ENCODE peak calls at places on chromosomes 16 and 17, in five cellular contexts. E, J, Y, M and X are unnamed samples.

GRCh38 chr17:50631195-50631907 is 3.3 kb upstream of the ABCC3 start:
- DNase-seq in E (no peak), J (peak; percentile 44), Y (no peak), M (no peak), X (no peak)

GRCh38 chr17:59837362-59838195 is 55.2 kb downstream of the TUBD1 start:
- DNase-seq in E (peak; percentile 97), J (no peak), Y (peak; percentile 72), M (peak; percentile 100), X (peak; percentile 88)

GRCh38 chr17:40615295-40615988 is 32.2 kb downstream of the SMARCE1 start:
- DNase-seq in E (peak; percentile 93), J (peak; percentile 41), Y (peak; percentile 52), M (peak; percentile 76), X (peak; percentile 38)

GRCh38 chr17:36149296-36149820 is 27.1 kb downstream of the TBC1D3B start:
- DNase-seq in E (no peak), J (no peak), Y (no peak), M (no peak), X (peak; percentile 68)

GRCh38 chr17:82909322-82909904 is 69.6 kb upstream of the ZNF750 start:
- DNase-seq in E (no peak), J (no peak), Y (no peak), M (no peak), X (no peak)

GRCh38 chr17:9661027-9661426 is 15.7 kb downstream of the USP43 start:
- DNase-seq in E (no peak), J (no peak), Y (no peak), M (no peak), X (no peak)

GRCh38 chr17:45018514-45019176 is 32.8 kb downstream of the DCAKD start:
- DNase-seq in E (no peak), J (peak; percentile 65), Y (peak; percentile 72), M (no peak), X (no peak)

GRCh38 chr16:12321363-12321762 is 344.8 kb downstream of the SNX29 start:
- DNase-seq in E (no peak), J (no peak), Y (no peak), M (peak; percentile 66), X (no peak)

GRCh38 chr16:73846292-73846849 is 450.2 kb upstream of the PSMD7 start:
- DNase-seq in E (no peak), J (peak; percentile 14), Y (no peak), M (no peak), X (no peak)

GRCh38 chr16:89859809-89860075 is 13.7 kb upstream of the TCF25 start:
- DNase-seq in E (no peak), J (no peak), Y (no peak), M (no peak), X (no peak)

GRCh38 chr16:50395763-50396710 is 27.2 kb upstream of the BRD7 start:
- DNase-seq in E (no peak), J (no peak), Y (no peak), M (no peak), X (no peak)

GRCh38 chr16:68229431-68230175 is 6.3 kb downstream of the ESRP2 start:
- DNase-seq in E (no peak), J (peak; percentile 69), Y (peak; percentile 61), M (peak; percentile 64), X (no peak)

GRCh38 chr17:45361976-45362375 is 45.2 kb upstream of the MAP3K14 start:
- DNase-seq in E (no peak), J (peak; percentile 6), Y (no peak), M (no peak), X (no peak)

GRCh38 chr17:44307387-44308186 is 814 bp upstream of the RUNDC3A start:
- DNase-seq in E (no peak), J (peak; percentile 89), Y (no peak), M (no peak), X (no peak)

GRCh38 chr17:13030459-13031305 is 12.9 kb upstream of the ELAC2 start:
- DNase-seq in E (no peak), J (peak; percentile 48), Y (peak; percentile 59), M (peak; percentile 30), X (no peak)

GRCh38 chr17:83199500-83200201 is 120.2 kb downstream of the METRNL start:
- DNase-seq in E (no peak), J (no peak), Y (no peak), M (no peak), X (peak; percentile 82)

GRCh38 chr17:12422632-12423031 is 243.1 kb upstream of the MYOCD start:
- DNase-seq in E (no peak), J (no peak), Y (no peak), M (no peak), X (no peak)

GRCh38 chr16:3187798-3188674 is at the start of gene OR1F1:
- DNase-seq in E (no peak), J (peak; percentile 78), Y (peak; percentile 36), M (peak; percentile 71), X (no peak)

GRCh38 chr17:82052638-82053059 is 951 bp downstream of the GPS1 start:
- DNase-seq in E (no peak), J (no peak), Y (no peak), M (no peak), X (no peak)

GRCh38 chr16:82835487-82836160 is 208.9 kb downstream of the CDH13 start:
- DNase-seq in E (no peak), J (no peak), Y (no peak), M (no peak), X (no peak)

GRCh38 chr16:17273142-17273561 is 197.6 kb downstream of the XYLT1 start:
- DNase-seq in E (no peak), J (no peak), Y (no peak), M (peak; percentile 35), X (peak; percentile 66)

GRCh38 chr17:44335515-44336356 is 9.4 kb upstream of the GRN start:
- DNase-seq in E (no peak), J (no peak), Y (no peak), M (no peak), X (no peak)

GRCh38 chr17:48002208-48002919 is 31.5 kb downstream of the CDK5RAP3 start:
- DNase-seq in E (peak; percentile 75), J (no peak), Y (peak; percentile 43), M (peak; percentile 50), X (peak; percentile 67)

GRCh38 chr17:40664582-40665333 is at the start of gene KRT222:
- DNase-seq in E (no peak), J (no peak), Y (no peak), M (no peak), X (no peak)

GRCh38 chr17:39664581-39665561 is at the start of gene TCAP:
- DNase-seq in E (no peak), J (no peak), Y (no peak), M (no peak), X (no peak)

GRCh38 chr16:53052519-53053501 is at the start of gene CHD9NB:
- DNase-seq in E (no peak), J (peak; percentile 26), Y (no peak), M (peak; percentile 89), X (peak; percentile 60)

GRCh38 chr17:75610103-75610984 is 22.7 kb downstream of the MYO15B start:
- DNase-seq in E (no peak), J (no peak), Y (no peak), M (peak; percentile 56), X (no peak)

GRCh38 chr17:1878419-1879121 is 48.8 kb downstream of the RPA1 start:
- DNase-seq in E (no peak), J (no peak), Y (no peak), M (no peak), X (no peak)

GRCh38 chr16:24700549-24701392 is 28.7 kb upstream of the TNRC6A start:
- DNase-seq in E (no peak), J (peak; percentile 28), Y (no peak), M (peak; percentile 60), X (no peak)

GRCh38 chr17:79000396-79001189 is 9.0 kb downstream of the CANT1 start:
- DNase-seq in E (no peak), J (peak; percentile 37), Y (no peak), M (no peak), X (no peak)

GRCh38 chr17:63452979-63453551 is 7.0 kb upstream of the CYB561 start:
- DNase-seq in E (no peak), J (peak; percentile 32), Y (no peak), M (no peak), X (no peak)

GRCh38 chr17:50272711-50273653 is 1.3 kb upstream of the TMEM92 start:
- DNase-seq in E (no peak), J (peak; percentile 97), Y (peak; percentile 81), M (no peak), X (no peak)

GRCh38 chr17:27453466-27453865 is 2.8 kb upstream of the KSR1 start:
- DNase-seq in E (no peak), J (no peak), Y (no peak), M (no peak), X (no peak)

GRCh38 chr16:4314532-4315184 is 1.2 kb upstream of the GLIS2 start:
- DNase-seq in E (no peak), J (peak; percentile 68), Y (no peak), M (no peak), X (no peak)

GRCh38 chr17:65956814-65957213 is 235.1 kb downstream of the CEP112 start:
- DNase-seq in E (no peak), J (no peak), Y (no peak), M (peak; percentile 11), X (no peak)

GRCh38 chr16:7303014-7303676 is 29.5 kb upstream of the RBFOX1 start:
- DNase-seq in E (no peak), J (peak; percentile 67), Y (no peak), M (no peak), X (no peak)

GRCh38 chr17:42792545-42792944 is 6.0 kb downstream of the COA3 start:
- DNase-seq in E (no peak), J (no peak), Y (no peak), M (no peak), X (no peak)

GRCh38 chr16:66603537-66604375 is 748 bp upstream of the CMTM3 start:
- DNase-seq in E (no peak), J (peak; percentile 76), Y (peak; percentile 77), M (peak; percentile 57), X (peak; percentile 95)

GRCh38 chr17:16255481-16255901 is 38.5 kb downstream of the PIGL start:
- DNase-seq in E (no peak), J (no peak), Y (no peak), M (peak; percentile 22), X (no peak)
- H3K4me3 ChIP-seq in E (no peak overlapping the region), J (no peak overlapping the region), Y (no peak overlapping the region), M (no peak overlapping the region), X (no peak overlapping the region)

GRCh38 chr17:49223168-49223516 is 7.4 kb downstream of the PHOSPHO1 start:
- DNase-seq in E (no peak), J (no peak), Y (no peak), M (no peak), X (no peak)
- TF ChIP-seq GABPA in E (no peak), J (no peak), Y (no peak), M (no peak), X (no peak)

DNA sequence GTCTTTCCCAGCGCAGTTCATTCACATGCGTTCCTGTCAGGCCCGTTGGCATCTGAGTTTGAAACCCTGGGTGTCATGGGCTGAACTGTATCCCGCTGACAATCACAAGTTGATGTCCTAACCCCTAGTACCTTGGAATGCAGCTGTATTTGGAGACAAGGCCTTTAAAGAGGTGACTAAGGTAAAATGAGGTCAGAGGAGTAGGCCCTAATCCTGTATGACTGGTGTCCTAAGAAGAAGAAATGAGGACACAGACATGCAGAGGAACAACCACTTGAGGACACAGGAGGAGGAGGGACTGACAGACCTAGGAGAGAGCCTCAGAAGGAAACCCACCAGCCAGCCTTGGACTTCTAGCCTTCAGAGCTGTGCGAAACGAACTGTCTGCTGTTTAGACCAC is 33.1 kb downstream of the TRPV2 start:
- DNase-seq in E (no peak), J (no peak), Y (no peak), M (no peak), X (no peak)
- TF ChIP-seq REST in E (no peak), J (no peak), Y (no peak), M (no peak), X (no peak)

GRCh38 chr16:770411-770810 is 9.9 kb downstream of the MSLN start:
- DNase-seq in E (no peak), J (no peak), Y (no peak), M (no peak), X (no peak)
- H3K4me3 ChIP-seq in E (no peak overlapping the region), J (no peak overlapping the region), Y (no peak overlapping the region), M (no peak overlapping the region), X (no peak overlapping the region)